ENCODE peak calls at places on chromosomes 3 and 15, in five cellular contexts. Q is fibroblast of lung, O is lung, V is stomach, Y is GM06990. K is an unnamed sample.

GRCh38 chr3:13318626-13319470 is 101.3 kb downstream of the NUP210 start:
- DNase-seq in Q (no peak), O (no peak), V (no peak), Y (no peak), K (no peak)

GRCh38 chr15:40702077-40702476 is 7.1 kb downstream of the RAD51 start:
- DNase-seq in Q (peak; percentile 37), O (no peak), V (no peak), Y (no peak), K (no peak)

GRCh38 chr3:4290272-4290893 is 12.8 kb upstream of the SETMAR start:
- DNase-seq in Q (peak; percentile 61), O (no peak), V (no peak), Y (no peak), K (peak; percentile 30)

GRCh38 chr15:101445562-101446526 is 43.7 kb downstream of the PCSK6 start:
- DNase-seq in Q (peak; percentile 18), O (no peak), V (peak; percentile 26), Y (no peak), K (no peak)

GRCh38 chr15:90716317-90716975 is 700 bp upstream of the BLM start:
- DNase-seq in Q (peak; percentile 30), O (no peak), V (no peak), Y (no peak), K (no peak)

GRCh38 chr3:188975612-188976314 is 196.0 kb upstream of the TPRG1 start:
- DNase-seq in Q (peak; percentile 88), O (no peak), V (no peak), Y (no peak), K (no peak)

GRCh38 chr3:131535131-131535530 is 32.4 kb upstream of the MRPL3 start:
- DNase-seq in Q (peak; percentile 20), O (no peak), V (no peak), Y (no peak), K (no peak)

GRCh38 chr15:94057305-94057704 is 174.1 kb upstream of the MCTP2 start:
- DNase-seq in Q (no peak), O (no peak), V (no peak), Y (no peak), K (no peak)

GRCh38 chr3:14435175-14436011 is 33.0 kb downstream of the SLC6A6 start:
- DNase-seq in Q (no peak), O (no peak), V (peak; percentile 40), Y (no peak), K (no peak)

GRCh38 chr3:157794771-157795170 is 291.6 kb upstream of the VEPH1 start:
- DNase-seq in Q (peak; percentile 25), O (no peak), V (no peak), Y (no peak), K (no peak)

GRCh38 chr15:67480741-67481140 is 40.2 kb upstream of the C15orf61 start:
- DNase-seq in Q (no peak), O (no peak), V (no peak), Y (no peak), K (no peak)

GRCh38 chr3:5012398-5012797 is 33.2 kb downstream of the BHLHE40 start:
- DNase-seq in Q (no peak), O (no peak), V (no peak), Y (no peak), K (no peak)

GRCh38 chr15:92693922-92694331 is 38.4 kb upstream of the FAM174B start:
- DNase-seq in Q (peak; percentile 23), O (no peak), V (no peak), Y (no peak), K (peak; percentile 79)

GRCh38 chr3:177835917-177836316 is 638.6 kb upstream of the TBL1XR1 start:
- DNase-seq in Q (peak; percentile 96), O (no peak), V (no peak), Y (no peak), K (no peak)

GRCh38 chr3:28915711-28916481 is 365.0 kb upstream of the RBMS3 start:
- DNase-seq in Q (peak; percentile 91), O (no peak), V (peak; percentile 26), Y (no peak), K (peak; percentile 68)

GRCh38 chr3:53218136-53218535 is 37.7 kb downstream of the TKT start:
- DNase-seq in Q (no peak), O (no peak), V (no peak), Y (no peak), K (no peak)

GRCh38 chr15:75234191-75234810 is 23.8 kb upstream of the GOLGA6C start:
- DNase-seq in Q (no peak), O (no peak), V (no peak), Y (no peak), K (peak; percentile 2)

GRCh38 chr3:2247831-2248230 is 149.2 kb downstream of the CNTN4 start:
- DNase-seq in Q (no peak), O (no peak), V (no peak), Y (no peak), K (no peak)

GRCh38 chr3:20511863-20512262 is 325.9 kb upstream of the SGO1 start:
- DNase-seq in Q (peak; percentile 75), O (no peak), V (no peak), Y (no peak), K (peak; percentile 38)

GRCh38 chr3:69240651-69241578 is 118.5 kb upstream of the LMOD3 start:
- DNase-seq in Q (no peak), O (peak; percentile 61), V (peak; percentile 63), Y (peak; percentile 45), K (no peak)

GRCh38 chr3:140406655-140407054 is 271.2 kb upstream of the TRIM42 start:
- DNase-seq in Q (no peak), O (no peak), V (no peak), Y (no peak), K (no peak)

GRCh38 chr15:60328852-60329443 is 68.8 kb downstream of the ANXA2 start:
- DNase-seq in Q (peak; percentile 53), O (no peak), V (no peak), Y (no peak), K (no peak)

GRCh38 chr15:63968122-63968524 is 78.2 kb downstream of the DAPK2 start:
- DNase-seq in Q (no peak), O (no peak), V (no peak), Y (no peak), K (no peak)

DNA sequence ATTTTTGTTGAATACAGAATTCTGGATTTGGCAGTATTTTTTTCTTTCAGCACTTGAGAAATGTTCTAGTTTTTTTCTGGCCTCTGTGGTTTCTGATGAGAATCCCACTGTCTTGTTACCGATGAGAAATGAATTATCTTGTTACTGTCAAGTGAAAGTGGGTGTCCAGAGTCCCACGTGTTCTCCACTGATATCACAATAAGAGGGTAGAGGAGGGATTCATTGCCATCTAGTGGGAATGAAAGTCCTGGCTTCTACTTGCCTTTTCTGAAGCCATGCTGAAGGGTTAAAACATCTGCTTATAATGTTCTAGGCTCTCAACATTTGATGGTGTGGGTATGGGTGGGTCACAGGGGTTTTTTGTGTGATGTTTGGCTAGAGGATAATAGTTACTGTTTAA is 66.1 kb downstream of the SEC22A start:
- DNase-seq in Q (no peak), O (no peak), V (no peak), Y (no peak), K (no peak)
- TF ChIP-seq CTCF in Q (no peak), O (no peak), V (no peak), Y (no peak), K (peak; percentile 6)

DNA sequence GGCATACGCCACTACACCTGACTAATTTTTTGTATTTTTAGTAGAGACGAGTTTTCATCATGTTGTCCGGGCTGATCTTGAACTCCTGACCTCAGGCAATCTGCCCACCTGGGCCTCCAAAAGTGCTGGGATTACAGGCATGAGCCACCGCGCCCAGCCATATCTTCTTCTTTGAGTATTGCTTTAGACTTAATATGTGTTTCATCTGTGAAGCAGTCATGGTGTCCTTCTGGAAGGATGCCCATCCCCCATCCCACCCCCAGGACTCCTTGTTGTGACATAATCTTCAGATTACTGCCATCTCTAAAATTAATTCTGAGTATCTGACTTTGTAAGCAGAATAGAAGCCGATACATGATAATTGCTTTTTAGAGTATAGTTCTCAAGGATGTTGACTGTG is 57.7 kb downstream of the KLHL25 start:
- DNase-seq in Q (no peak), O (no peak), V (no peak), Y (no peak), K (no peak)
- H3K36me3 ChIP-seq in Q (peaks cover 9% of the 10 kb centered on the region), O (peaks cover 51% of the 10 kb centered on the region), V (peaks cover 99% of the 10 kb centered on the region), Y (peaks cover 23% of the 10 kb centered on the region), K (peaks cover 83% of the 10 kb centered on the region)

DNA sequence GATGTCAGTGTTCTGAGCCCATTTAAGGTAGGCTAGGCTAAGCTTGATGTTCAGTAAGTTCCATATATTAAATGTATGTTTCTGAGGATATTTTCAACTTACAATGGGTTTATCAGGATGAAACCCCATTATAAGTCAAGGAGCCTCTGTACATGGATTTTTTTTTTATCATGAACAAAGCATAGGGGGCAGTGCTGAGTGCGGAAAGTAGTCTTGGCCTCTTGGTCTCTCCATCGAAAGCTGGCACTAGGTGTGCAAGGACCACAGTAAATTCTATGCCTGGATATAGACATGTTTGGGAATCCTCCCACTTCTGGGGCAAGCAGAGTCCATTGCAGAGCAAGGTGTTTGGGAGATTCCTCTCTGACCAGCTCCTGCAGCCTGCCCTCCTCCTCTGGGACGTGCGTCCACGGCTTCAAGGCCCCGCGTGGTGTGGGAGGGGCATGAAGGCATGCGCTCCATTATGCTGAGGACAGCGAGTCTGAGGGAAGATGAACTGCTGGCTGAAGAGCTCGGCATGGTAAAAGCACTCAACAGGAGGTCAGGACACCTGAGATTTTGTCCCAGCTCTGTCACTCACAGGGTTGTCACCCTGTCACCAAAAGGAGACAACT is 122.9 kb upstream of the LIPC start:
- DNase-seq in Q (no peak), O (no peak), V (no peak), Y (no peak), K (no peak)
- TF ChIP-seq CTCF in Q (no peak), O (no peak), V (no peak), Y (peak; percentile 14), K (peak; percentile 24)

GRCh38 chr3:57256844-57257243 is 29.3 kb downstream of the APPL1 start:
- DNase-seq in Q (no peak), O (no peak), V (no peak), Y (no peak), K (no peak)
- H3K36me3 ChIP-seq in Q (no peaks in the 10 kb centered on the region), O (peaks cover 3% of the 10 kb centered on the region), V (peaks cover 84% of the 10 kb centered on the region), Y (peaks cover 6% of the 10 kb centered on the region), K (peaks cover 49% of the 10 kb centered on the region)

DNA sequence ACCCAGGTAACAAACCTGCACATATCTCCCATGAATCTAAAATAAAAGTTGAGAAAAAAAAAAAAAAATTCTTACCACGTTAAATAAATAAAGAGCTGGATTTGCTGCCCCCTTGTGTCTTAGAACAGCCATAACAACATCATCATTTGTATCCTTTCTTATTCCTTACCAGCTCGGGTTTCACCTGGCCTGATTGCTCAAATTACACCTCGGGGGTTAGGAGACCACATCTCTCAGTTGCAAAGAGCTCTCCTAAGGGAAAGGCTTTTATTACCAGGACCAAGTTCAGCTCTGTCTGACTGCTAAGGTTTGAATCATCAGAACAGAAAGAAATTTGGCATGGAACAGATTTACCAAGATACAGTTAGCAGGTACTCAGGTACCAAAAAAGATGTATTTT is 25.8 kb upstream of the RPL39L start:
- DNase-seq in Q (peak; percentile 66), O (no peak), V (no peak), Y (no peak), K (peak; percentile 30)
- TF ChIP-seq CTCF in Q (peak; percentile 52), O (peak; percentile 59), V (no peak), Y (peak; percentile 46), K (peak; percentile 45)

GRCh38 chr15:59180946-59181345 is 25.7 kb upstream of the LDHAL6B start:
- DNase-seq in Q (no peak), O (no peak), V (no peak), Y (no peak), K (no peak)
- H3K36me3 ChIP-seq in Q (peaks cover 2% of the 10 kb centered on the region), O (peaks cover 3% of the 10 kb centered on the region), V (peaks cover 83% of the 10 kb centered on the region), Y (peaks cover 16% of the 10 kb centered on the region), K (no peaks in the 10 kb centered on the region)

GRCh38 chr15:73109751-73110150 is 57.5 kb downstream of the NEO1 start:
- DNase-seq in Q (no peak), O (no peak), V (no peak), Y (no peak), K (no peak)
- TF ChIP-seq CTCF in Q (no peak), O (no peak), V (no peak), Y (no peak), K (no peak)